ENCODE peak calls at places on chromosomes 12 and 14, in six cellular contexts. X is Panc1; P is stimulated activated CD8-positive, alpha-beta memory T cell treated with anti-CD3 and anti-CD28 coated beads, Interleukin-15, amount 100 ng/mL, for 24 hours; C is HS-27A; B is fibroblast of the aortic adventitia; S is activated naive CD4-positive, alpha-beta T cell treated with anti-CD3 and anti-CD28 coated beads, Interleukin-2, amount 10 ng/mL, durations not matched to agents 7 days and 5 days. R is an unnamed sample.

GRCh38 chr12:113961921-113962710 is 4.0 kb downstream of the RBM19 start:
- DNase-seq in P (no peak), C (no peak), X (no peak), S (peak), B (peak), R (no peak)

GRCh38 chr12:98618952-98619351 is 25.5 kb downstream of the SLC25A3 start:
- DNase-seq in B (peak), P (no peak), X (no peak), S (no peak), C (no peak), R (no peak)

GRCh38 chr12:69007166-69007857 is 74.3 kb upstream of the CPM start:
- DNase-seq in S (no peak), B (peak), C (no peak), X (no peak), P (no peak), R (no peak)

GRCh38 chr12:818733-819132 is 66.4 kb downstream of the WNK1 start:
- DNase-seq in P (no peak), X (no peak), C (no peak), B (peak), S (no peak), R (no peak)

GRCh38 chr14:75426332-75427125 is 1.3 kb upstream of the JDP2 start:
- DNase-seq in C (no peak), X (no peak), S (no peak), B (no peak), P (no peak), R (no peak)

GRCh38 chr12:96241484-96242256 is 47.5 kb downstream of the ELK3 start:
- DNase-seq in B (peak), C (no peak), P (peak), X (no peak), S (peak), R (no peak)

GRCh38 chr12:80925237-80925636 is 12.5 kb downstream of the LIN7A start:
- DNase-seq in S (no peak), B (no peak), P (no peak), X (no peak), C (no peak), R (no peak)

GRCh38 chr14:88143817-88144216 is 138.9 kb downstream of the GPR65 start:
- DNase-seq in S (no peak), X (no peak), C (no peak), P (no peak), B (no peak), R (no peak)

GRCh38 chr12:48192861-48193260 is 9.4 kb downstream of the CCDC184 start:
- DNase-seq in P (no peak), X (no peak), C (no peak), S (no peak), B (no peak), R (no peak)

GRCh38 chr14:93959239-93960107 is 16.9 kb downstream of the ASB2 start:
- DNase-seq in X (peak), B (peak), C (peak), P (peak), S (peak), R (no peak)

R was measured in type B pancreatic cell.